ENCODE peak calls at places on chromosomes 5 and 9, in five cellular contexts. B is mesenchymal stem cell, R is H7, H is psoas muscle, Z is heart right ventricle. N is an unnamed sample.

GRCh38 chr9:31996331-31996730 is 388.1 kb upstream of the ACO1 start:
- DNase-seq in B (no peak), H (no peak), Z (no peak), R (no peak), N (no peak)

GRCh38 chr9:134696433-134696832 is 54.8 kb downstream of the COL5A1 start:
- DNase-seq in R (no peak), Z (no peak), H (peak), B (no peak), N (no peak)

GRCh38 chr5:175516933-175517823 is 38.8 kb downstream of the SFXN1 start:
- DNase-seq in B (no peak), R (no peak), Z (no peak), H (no peak), N (no peak)

GRCh38 chr9:129635099-129635803 is 6.7 kb downstream of the ASB6 start:
- DNase-seq in B (no peak), R (no peak), H (no peak), Z (no peak), N (no peak)

GRCh38 chr5:42756630-42757601 is at the start of gene CCDC152:
- DNase-seq in R (peak), B (peak), Z (peak), H (peak), N (peak)

GRCh38 chr5:154141686-154142300 is 48.7 kb upstream of the GALNT10 start:
- DNase-seq in H (no peak), Z (no peak), B (no peak), R (no peak), N (no peak)

GRCh38 chr9:113962391-113962790 is 86.3 kb downstream of the ZNF618 start:
- DNase-seq in H (no peak), B (no peak), Z (no peak), R (no peak), N (no peak)

GRCh38 chr5:1105350-1106265 is 6.3 kb downstream of the SLC12A7 start:
- DNase-seq in B (no peak), H (no peak), Z (no peak), R (peak), N (no peak)

GRCh38 chr9:89080193-89080592 is 88.9 kb downstream of the S1PR3 start:
- DNase-seq in R (no peak), Z (peak), H (peak), B (no peak), N (no peak)

GRCh38 chr9:92669527-92669889 is 423 bp downstream of the IPPK start:
- DNase-seq in R (peak), Z (no peak), B (peak), H (peak), N (peak)

GRCh38 chr9:126532019-126532462 is 81.7 kb upstream of the LMX1B start:
- DNase-seq in Z (peak), H (no peak), R (no peak), B (peak), N (no peak)

GRCh38 chr5:40266952-40267351 is 412.8 kb upstream of the PTGER4 start:
- DNase-seq in B (no peak), R (no peak), H (no peak), Z (no peak), N (no peak)

GRCh38 chr5:95102687-95103086 is 182.2 kb downstream of the MCTP1 start:
- DNase-seq in H (no peak), R (no peak), Z (no peak), B (no peak), N (no peak)

GRCh38 chr5:125835293-125836172 is 587.7 kb upstream of the GRAMD2B start:
- DNase-seq in Z (peak), R (peak), H (peak), B (peak), N (peak)

GRCh38 chr5:7325975-7326911 is 69.7 kb upstream of the ADCY2 start:
- DNase-seq in H (peak), Z (no peak), R (no peak), B (no peak), N (no peak)

GRCh38 chr9:22097712-22098111 is 88.6 kb upstream of the CDKN2B start:
- DNase-seq in Z (no peak), R (no peak), H (no peak), B (peak), N (no peak)

GRCh38 chr5:78405820-78406750 is 45.7 kb downstream of the SCAMP1 start:
- DNase-seq in Z (no peak), B (peak), H (no peak), R (no peak), N (peak)

GRCh38 chr9:100669968-100670367 is 92.1 kb downstream of the CAVIN4 start:
- DNase-seq in Z (no peak), B (no peak), R (peak), H (no peak), N (no peak)

GRCh38 chr9:32426278-32426939 is 42.0 kb downstream of the ACO1 start:
- DNase-seq in B (peak), R (no peak), Z (no peak), H (no peak), N (no peak)

GRCh38 chr9:129373361-129373760 is 195.3 kb upstream of the IER5L start:
- DNase-seq in Z (no peak), B (no peak), H (no peak), R (no peak), N (no peak)

GRCh38 chr9:15416880-15417279 is 5.8 kb upstream of the SNAPC3 start:
- DNase-seq in H (no peak), R (peak), Z (no peak), B (peak), N (no peak)

GRCh38 chr9:134515026-134515821 is 126.4 kb upstream of the COL5A1 start:
- DNase-seq in B (no peak), Z (no peak), R (no peak), H (no peak), N (no peak)

GRCh38 chr5:14794600-14795230 is 76.9 kb downstream of the ANKH start:
- DNase-seq in R (no peak), Z (no peak), B (no peak), H (no peak), N (no peak)

GRCh38 chr9:97470076-97470475 is 31.4 kb upstream of the TMOD1 start:
- DNase-seq in H (no peak), Z (no peak), R (peak), B (no peak), N (no peak)

GRCh38 chr5:173751266-173751600 is 134.8 kb upstream of the BOD1 start:
- DNase-seq in B (no peak), R (no peak), Z (no peak), H (no peak), N (no peak)

GRCh38 chr5:68070641-68071191 is 144.8 kb upstream of the PIK3R1 start:
- DNase-seq in Z (no peak), B (no peak), H (no peak), R (no peak), N (peak)

DNA sequence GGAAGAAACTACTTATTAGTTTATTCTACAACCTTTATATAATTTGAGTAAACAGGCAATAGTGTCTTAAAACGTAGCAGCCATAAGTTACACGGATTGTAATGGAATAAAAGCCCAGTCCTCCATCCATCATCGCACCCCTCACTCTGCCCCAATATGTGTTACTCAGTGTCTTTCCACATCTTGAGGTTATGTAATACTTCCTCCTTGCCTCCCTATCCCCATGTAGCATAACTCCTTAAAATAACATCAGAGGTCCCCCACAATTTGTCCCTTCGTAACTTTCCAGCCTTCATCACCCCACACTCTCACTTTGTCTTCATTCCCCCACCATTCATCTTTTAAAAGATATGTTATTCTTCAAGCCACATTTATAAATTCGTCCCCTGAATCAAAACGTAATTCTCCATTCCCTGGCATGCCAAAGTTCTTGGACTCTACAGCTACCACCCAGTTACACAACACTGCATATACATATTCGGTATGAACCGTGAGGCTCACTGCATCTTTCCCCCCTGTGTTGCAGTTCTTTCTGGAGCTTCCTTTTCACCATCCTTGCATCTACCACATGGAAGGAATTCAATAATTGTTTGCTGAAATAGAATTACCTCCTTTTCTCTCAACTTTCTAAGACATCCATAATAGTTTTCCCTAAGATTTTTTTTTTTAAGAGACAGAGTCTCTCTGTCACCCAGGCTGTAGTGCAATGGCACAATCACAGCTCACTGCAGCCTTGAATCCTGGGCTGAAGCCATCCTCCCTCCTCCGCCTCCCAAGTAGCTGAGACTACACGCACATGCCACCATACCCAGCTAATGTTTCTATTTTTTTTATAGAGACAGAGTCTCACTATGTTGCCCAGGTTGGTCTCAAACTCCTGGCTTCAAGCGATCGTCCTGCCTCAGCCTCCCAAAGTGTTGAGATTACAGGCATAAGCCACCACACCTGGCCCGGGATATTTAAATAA is 3.4 kb downstream of the LPAR1 start:
- DNase-seq in Z (no peak), B (no peak), R (no peak), H (no peak), N (no peak)
- H3K4me3 ChIP-seq in Z (no peak), B (no peak), R (no peak), H (no peak), N (no peak)

DNA sequence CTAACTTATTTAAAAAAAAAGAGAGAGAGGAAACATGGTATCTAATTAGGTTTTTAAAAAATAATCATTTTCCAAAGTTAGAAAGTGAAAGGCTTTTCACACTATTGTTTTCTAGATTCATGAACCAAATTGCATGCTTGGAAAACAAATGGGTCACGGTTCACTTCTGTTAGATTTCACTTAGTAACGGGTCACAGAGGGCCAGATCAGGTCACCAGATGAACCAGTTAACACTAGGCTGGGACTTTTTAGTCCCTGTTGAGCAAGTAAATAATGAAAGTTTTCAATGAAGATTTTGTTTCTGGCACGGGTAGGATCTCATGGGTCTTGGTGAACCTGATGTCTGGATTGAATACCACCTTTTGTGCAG is 207.2 kb upstream of the RFX3 start:
- DNase-seq in B (no peak), R (no peak), Z (no peak), H (no peak), N (no peak)
- H3K4me3 ChIP-seq in B (no peak), R (no peak), Z (no peak), H (no peak), N (no peak)

DNA sequence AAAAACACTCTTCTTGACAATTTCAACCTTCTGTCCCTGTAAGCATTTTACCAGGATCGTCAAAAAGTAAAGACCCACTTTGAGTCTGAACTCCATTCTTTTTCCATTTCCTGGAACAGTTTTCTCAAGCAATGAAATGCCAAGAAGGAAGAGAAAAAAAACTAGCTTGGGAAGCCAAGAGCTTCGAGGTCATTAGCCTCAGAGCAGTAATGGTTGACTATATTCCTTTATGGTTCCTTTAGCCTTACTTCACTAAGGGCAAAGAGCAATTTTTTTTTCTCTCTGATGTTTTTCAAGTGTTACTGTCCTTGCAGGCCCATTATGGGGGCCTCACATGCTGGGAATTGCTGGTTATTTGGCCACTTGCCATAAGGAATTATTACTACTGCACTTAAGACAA is 37.2 kb downstream of the BNC2 start:
- DNase-seq in Z (no peak), H (no peak), R (no peak), B (no peak), N (no peak)
- H3K4me3 ChIP-seq in Z (no peak), H (no peak), R (no peak), B (no peak), N (no peak)

DNA sequence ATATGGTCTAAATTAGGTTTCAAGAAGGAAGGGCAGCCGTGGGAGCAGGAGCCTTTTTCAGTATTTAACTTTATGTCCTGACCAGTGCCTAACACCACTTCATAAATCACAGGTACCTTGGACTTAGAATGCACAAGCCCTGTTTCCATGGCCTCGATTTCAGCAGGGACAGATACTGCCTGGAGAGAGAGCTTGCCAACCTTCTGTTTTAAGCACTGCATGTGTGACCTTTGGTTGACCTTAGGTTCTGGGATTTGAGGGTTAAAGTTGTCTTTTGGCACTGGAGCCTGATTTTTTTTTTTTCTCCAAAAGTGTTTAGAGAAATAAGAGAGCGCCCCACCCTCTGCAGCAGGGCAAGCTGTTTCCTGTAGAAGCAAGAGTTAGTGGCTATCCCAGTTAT is 199.6 kb upstream of the MAP3K1 start:
- DNase-seq in B (peak), H (no peak), R (no peak), Z (peak), N (no peak)
- H3K4me3 ChIP-seq in B (no peak), H (no peak), R (no peak), Z (no peak), N (no peak)

GRCh38 chr5:145941677-145942130 is 5.3 kb downstream of the SH3RF2 start:
- DNase-seq in B (peak), Z (no peak), R (no peak), H (no peak), N (no peak)

GRCh38 chr5:145938699-145939531 is 2.5 kb downstream of the SH3RF2 start:
- DNase-seq in R (no peak), Z (no peak), B (no peak), H (no peak), N (no peak)

GRCh38 chr5:145937432-145938250 is 1.3 kb downstream of the SH3RF2 start:
- DNase-seq in R (peak), H (no peak), Z (no peak), B (peak), N (no peak)

GRCh38 chr5:145941096-145941676 is 4.8 kb downstream of the SH3RF2 start:
- DNase-seq in R (no peak), Z (no peak), B (no peak), H (no peak), N (no peak)

DNA sequence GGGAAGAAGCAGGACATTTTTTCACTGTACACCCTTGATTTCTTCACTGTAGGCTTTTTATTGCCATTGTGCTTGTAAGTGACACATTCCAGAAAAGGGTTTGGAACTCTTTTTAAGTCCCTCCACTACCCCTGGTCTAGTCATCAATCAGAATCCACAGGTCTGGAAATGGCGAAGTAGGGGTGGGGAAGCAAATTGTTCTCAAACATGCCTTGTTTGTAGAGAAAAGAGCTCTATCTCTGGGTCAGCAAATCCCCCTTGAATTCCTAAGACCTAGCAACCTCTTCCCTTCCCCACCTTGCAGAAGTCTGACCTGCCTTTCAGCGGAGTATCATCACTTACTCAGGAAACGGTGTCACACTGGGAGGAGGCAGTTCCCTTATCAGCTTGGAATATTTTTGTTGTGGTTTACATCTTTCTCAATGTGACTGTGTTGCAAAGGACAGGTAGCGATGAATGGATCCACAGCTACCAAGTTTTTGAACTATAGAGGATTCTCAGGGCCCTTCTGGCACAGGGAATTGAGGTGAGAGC is 3.2 kb downstream of the SH3RF2 start:
- DNase-seq in Z (no peak), B (no peak), R (no peak), H (no peak), N (no peak)
- H3K4me3 ChIP-seq in Z (no peak), B (no peak), R (no peak), H (peak), N (no peak)

DNA sequence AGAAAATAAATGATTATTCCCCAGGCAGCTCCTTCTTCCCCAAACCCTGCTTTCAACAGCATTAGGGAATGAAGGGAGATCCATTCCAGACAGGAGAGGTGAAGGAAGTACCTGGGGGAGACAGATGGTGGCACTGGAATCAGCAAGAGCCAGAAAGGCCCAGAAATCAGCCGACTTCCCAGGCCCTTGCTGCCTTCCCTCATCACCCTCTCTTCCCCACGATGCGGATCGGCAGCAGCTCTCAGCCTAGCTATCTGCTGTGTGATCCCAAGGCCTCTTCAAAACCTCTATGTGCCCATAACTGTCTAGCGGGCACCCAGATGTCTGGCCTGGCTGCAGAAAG is 13.0 kb downstream of the CNTFR start:
- DNase-seq in H (no peak), Z (no peak), R (peak), B (no peak), N (no peak)
- H3K4me3 ChIP-seq in H (no peak), Z (no peak), R (no peak), B (no peak), N (no peak)

GRCh38 chr5:149407331-149408251 is 28.5 kb upstream of the IL17B start:
- DNase-seq in Z (no peak), H (no peak), B (peak), R (no peak), N (no peak)

GRCh38 chr5:149404746-149405549 is 25.9 kb upstream of the IL17B start:
- DNase-seq in B (peak), R (no peak), H (no peak), Z (no peak), N (no peak)

GRCh38 chr5:149405550-149406202 is 26.6 kb upstream of the IL17B start:
- DNase-seq in H (no peak), Z (no peak), B (peak), R (no peak), N (no peak)

GRCh38 chr5:149406979-149407306 is 27.9 kb upstream of the IL17B start:
- DNase-seq in H (no peak), R (no peak), Z (no peak), B (no peak), N (no peak)

DNA sequence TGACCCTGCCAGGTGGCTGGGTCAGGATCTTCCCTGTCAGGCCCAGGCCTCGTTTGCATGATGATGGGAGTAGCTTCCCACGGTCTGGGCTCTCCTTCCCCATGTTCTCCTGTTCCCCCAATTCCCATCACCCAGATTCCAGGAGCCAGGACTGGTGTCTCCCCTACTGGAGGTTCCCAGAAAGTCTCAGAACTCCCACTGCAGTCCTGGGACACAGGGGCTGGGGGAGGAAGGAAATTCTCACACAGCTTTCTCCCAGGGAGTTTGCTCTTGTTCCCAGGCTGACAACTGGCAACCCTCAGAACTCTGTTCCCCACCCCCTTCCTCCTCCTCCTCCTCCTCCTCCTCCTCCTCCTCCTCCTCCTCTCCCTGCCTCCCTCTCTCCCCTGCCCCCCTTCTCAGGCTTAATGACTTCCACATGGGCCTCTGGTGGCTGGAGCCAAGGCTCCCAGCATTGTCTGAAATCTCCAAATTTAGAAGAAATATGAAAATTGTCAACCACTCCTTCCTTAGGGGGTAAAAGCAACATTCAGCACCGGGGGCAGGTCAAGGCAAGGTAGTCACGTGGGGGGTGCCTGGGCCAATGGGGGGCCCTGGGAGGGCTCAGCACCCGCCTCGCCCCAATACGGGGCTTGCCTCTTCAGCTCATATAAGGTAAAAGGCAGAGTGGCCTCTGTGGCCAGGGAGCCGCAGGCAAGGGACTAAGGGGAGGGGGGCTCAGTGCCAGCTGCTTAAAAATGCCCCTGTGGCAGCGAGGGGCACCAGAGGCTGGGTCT is 27.3 kb upstream of the IL17B start:
- DNase-seq in B (peak), Z (peak), H (no peak), R (peak), N (no peak)
- H3K4me3 ChIP-seq in B (peak), Z (peak), H (peak), R (no peak), N (no peak)

GRCh38 chr9:127769101-127769500 is 9.4 kb downstream of the SH2D3C start:
- DNase-seq in R (no peak), H (no peak), B (no peak), Z (no peak), N (no peak)
- H3K4me3 ChIP-seq in R (no peak), H (peak), B (no peak), Z (peak), N (no peak)